ENCODE peak calls at places on chromosome X, in seven cellular contexts. H is thyroid gland, J is uterus, F is stomach, Y is heart left ventricle, X is upper lobe of left lung, A is IMR-90. K is an unnamed sample.

GRCh38 chrX:50614460-50614859 is 143.8 kb upstream of the DGKK start:
- DNase-seq in J (no peak), X (no peak), F (no peak), A (no peak), Y (no peak), H (no peak), K (no peak)

GRCh38 chrX:75968293-75968692 is 183.2 kb upstream of the MAGEE2 start:
- DNase-seq in H (no peak), Y (no peak), F (peak), J (no peak), X (no peak), A (no peak), K (no peak)

GRCh38 chrX:129961180-129962083 is 21.0 kb upstream of the BCORL1 start:
- DNase-seq in H (peak), J (no peak), Y (peak), A (no peak), F (peak), X (peak), K (peak)

GRCh38 chrX:153884136-153885076 is 1.6 kb downstream of the L1CAM start:
- DNase-seq in H (no peak), Y (no peak), J (no peak), X (no peak), F (no peak), A (no peak), K (no peak)

GRCh38 chrX:101265869-101266428 is 25.2 kb downstream of the TAF7L start:
- DNase-seq in H (no peak), X (no peak), A (peak), Y (no peak), J (no peak), F (no peak), K (peak)

GRCh38 chrX:20205927-20206708 is 60.6 kb downstream of the RPS6KA3 start:
- DNase-seq in A (no peak), H (no peak), F (no peak), J (no peak), X (no peak), Y (peak), K (no peak)

GRCh38 chrX:31223817-31224216 is 152.0 kb upstream of the FTHL17 start:
- DNase-seq in H (no peak), A (peak), F (no peak), X (no peak), J (no peak), Y (no peak), K (no peak)

GRCh38 chrX:71098302-71098701 is 2.7 kb downstream of the FOXO4 start:
- DNase-seq in F (peak), H (peak), A (peak), Y (peak), J (peak), X (no peak), K (peak)

GRCh38 chrX:39477438-39478120 is 620.2 kb downstream of the BCOR start:
- DNase-seq in J (peak), F (peak), H (no peak), Y (peak), X (peak), A (no peak), K (no peak)

GRCh38 chrX:96763608-96764007 is 79.0 kb downstream of the DIAPH2 start:
- DNase-seq in F (no peak), H (no peak), X (no peak), J (no peak), A (no peak), Y (no peak), K (no peak)

GRCh38 chrX:49106930-49107329 is 16.6 kb downstream of the GPKOW start:
- DNase-seq in Y (no peak), H (peak), F (peak), X (no peak), J (no peak), A (peak), K (no peak)

GRCh38 chrX:110407910-110408545 is 49.4 kb downstream of the RTL9 start:
- DNase-seq in Y (no peak), X (no peak), J (peak), H (peak), A (peak), F (no peak), K (no peak)

GRCh38 chrX:138871739-138872138 is 160.2 kb upstream of the FGF13 start:
- DNase-seq in Y (no peak), H (no peak), X (no peak), A (no peak), F (no peak), J (no peak), K (no peak)

GRCh38 chrX:32176510-32176909 is 1034.8 kb downstream of the DMD start:
- DNase-seq in X (no peak), H (no peak), A (no peak), Y (no peak), F (no peak), J (no peak), K (no peak)

GRCh38 chrX:132216806-132217202 is 2.4 kb downstream of the RAP2C start:
- DNase-seq in J (no peak), X (no peak), F (no peak), Y (no peak), H (no peak), A (peak), K (no peak)

GRCh38 chrX:3820170-3820569 is 106.7 kb upstream of the PRKX start:
- DNase-seq in Y (no peak), F (no peak), H (no peak), J (no peak), A (peak), X (no peak), K (no peak)

GRCh38 chrX:140766024-140766611 is 56.6 kb downstream of the LINC00632 start:
- DNase-seq in H (peak), J (peak), A (peak), F (peak), Y (no peak), X (no peak), K (no peak)

GRCh38 chrX:71652405-71652804 is 14.9 kb upstream of the LOC101059915 start:
- DNase-seq in J (peak), X (no peak), A (peak), H (peak), F (peak), Y (no peak), K (peak)

GRCh38 chrX:148223361-148223760 is 242.2 kb downstream of the FMR1NB start:
- DNase-seq in A (no peak), J (no peak), X (no peak), H (no peak), F (no peak), Y (no peak), K (no peak)

GRCh38 chrX:109735241-109735744 is 2.2 kb upstream of the ACSL4 start:
- DNase-seq in H (no peak), Y (no peak), A (no peak), J (no peak), F (no peak), X (no peak), K (no peak)

GRCh38 chrX:45164021-45164621 is 36.6 kb downstream of the DIPK2B start:
- DNase-seq in X (no peak), F (peak), Y (peak), J (no peak), A (no peak), H (peak), K (no peak)

GRCh38 chrX:154411981-154412340 is 622 bp downstream of the TAFAZZIN start:
- DNase-seq in X (no peak), A (peak), J (peak), Y (peak), F (peak), H (peak), K (no peak)

GRCh38 chrX:154484255-154485149 is 1.9 kb downstream of the UBL4A start:
- DNase-seq in J (no peak), H (no peak), A (no peak), Y (no peak), X (no peak), F (no peak), K (no peak)

GRCh38 chrX:2500681-2501151 is at the start of the genes DHRSX and ZBED1:
- DNase-seq in X (peak), J (no peak), Y (peak), H (peak), A (no peak), F (peak), K (peak)
- TF ChIP-seq POLR2A in X (peak), J (no peak), Y (no peak), H (no peak), A (peak), F (no peak), K (peak)

DNA sequence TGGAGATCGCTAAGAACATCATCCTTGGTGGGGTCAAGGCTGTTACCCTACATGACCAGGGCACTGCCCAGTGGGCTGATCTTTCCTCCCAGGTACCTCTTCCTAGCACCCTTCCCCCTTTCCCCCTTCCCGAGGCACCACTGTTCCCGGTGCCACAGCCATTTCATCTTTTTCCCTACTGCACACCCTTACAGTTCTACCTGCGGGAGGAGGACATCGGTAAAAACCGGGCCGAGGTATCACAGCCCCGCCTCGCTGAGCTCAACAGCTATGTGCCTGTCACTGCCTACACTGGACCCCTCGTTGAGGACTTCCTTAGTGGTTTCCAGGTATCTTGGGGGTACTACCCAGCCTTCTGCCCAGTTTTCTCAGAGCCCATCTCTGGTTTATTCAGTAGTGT is 5.7 kb downstream of the UBA1 start:
- DNase-seq in Y (no peak), J (no peak), A (no peak), H (no peak), X (no peak), F (no peak), K (no peak)
- TF ChIP-seq POLR2A in Y (no peak), J (no peak), A (no peak), H (no peak), X (no peak), F (no peak), K (no peak)

DNA sequence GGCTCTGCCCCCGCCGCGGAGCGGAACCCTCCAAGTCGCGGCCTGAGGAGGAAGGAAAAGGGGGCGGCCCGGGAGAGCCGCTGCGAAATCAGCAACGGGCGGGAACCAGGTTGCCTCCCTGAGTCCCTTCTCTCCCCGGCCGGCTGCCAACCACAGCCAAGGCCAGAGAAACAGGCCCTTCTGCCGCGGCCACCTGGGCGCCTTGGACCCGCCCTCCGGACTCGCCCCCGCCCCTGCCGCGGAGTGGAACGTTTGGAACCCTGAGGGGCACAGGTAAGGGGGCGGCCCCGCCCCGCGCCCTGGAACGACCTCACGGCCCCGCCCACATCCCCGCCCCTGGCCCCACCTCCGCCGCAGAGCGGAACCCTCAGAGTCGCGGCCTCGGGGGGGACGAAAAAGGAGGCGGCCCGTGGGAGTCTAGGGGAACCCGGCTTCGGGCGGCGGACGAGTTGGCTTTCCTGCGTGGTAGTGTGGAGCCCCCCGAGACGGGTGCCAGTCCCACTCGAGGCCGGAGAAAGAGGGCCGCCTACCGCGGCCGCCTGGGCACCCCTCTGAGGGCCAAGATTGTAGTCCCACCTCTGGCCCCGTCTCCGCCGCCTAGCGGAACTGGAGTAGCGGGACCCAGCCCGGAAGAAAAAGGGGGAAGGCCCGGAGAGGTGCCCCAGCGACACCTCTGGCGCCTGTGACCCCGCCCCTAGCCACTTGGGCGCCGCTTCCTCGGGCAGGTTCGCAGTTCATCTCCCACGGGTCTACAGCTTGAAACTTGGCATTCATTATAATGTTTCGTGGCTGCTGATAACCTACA is 669 bp upstream of the PHKA2 start:
- DNase-seq in J (peak), H (peak), A (peak), X (peak), F (peak), Y (peak), K (peak)
- TF ChIP-seq POLR2A in J (no peak), H (no peak), A (peak), X (peak), F (no peak), Y (no peak), K (no peak)

DNA sequence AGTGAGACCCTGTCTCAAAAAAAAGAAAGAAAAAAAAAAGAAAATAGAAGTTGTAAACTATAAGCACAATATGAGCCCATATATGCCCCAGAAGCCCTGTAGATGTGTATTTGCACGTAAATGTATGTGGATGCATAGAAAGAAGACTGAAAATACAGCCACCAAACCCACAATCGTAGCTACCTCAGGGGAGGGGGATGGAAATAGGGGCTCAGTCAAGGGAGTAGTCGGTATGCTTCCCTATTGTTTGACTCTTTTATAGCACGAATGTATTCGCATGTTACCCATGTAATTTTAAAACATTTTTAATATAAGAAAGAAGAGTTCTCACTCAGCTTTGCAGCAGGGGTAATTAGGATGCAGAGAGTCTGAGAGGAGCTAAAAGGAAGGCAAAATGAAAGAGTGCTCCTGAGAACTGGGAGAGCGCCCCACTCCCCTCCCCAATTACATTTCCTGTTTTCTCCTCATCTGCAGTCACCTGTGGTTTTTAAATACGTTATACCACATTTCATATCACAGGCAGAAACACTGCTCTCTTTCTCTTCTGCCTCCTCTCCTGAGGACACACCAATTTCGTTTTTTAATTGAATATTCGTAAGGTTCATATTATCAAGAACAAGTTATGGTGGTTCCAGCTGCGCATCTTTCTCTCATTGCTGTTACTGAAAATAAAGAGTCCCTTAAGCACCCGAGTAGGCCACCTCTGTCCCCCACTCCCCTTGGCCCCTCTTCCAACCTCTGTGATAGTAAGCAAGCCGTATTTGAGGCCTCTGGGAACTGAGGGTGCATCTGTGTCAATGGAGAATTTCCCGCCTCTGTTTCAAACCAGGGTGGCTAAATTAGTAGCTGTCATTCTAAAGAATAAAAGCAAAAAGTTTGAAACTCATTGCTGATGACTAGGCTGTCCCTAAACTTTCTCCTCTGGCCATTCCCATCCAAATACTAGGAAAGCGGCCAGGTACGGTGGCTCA is 10.7 kb downstream of the SEPTIN6 start:
- DNase-seq in Y (no peak), X (no peak), J (no peak), F (no peak), A (no peak), H (no peak), K (no peak)
- TF ChIP-seq POLR2A in Y (no peak), X (no peak), J (no peak), F (no peak), A (no peak), H (no peak), K (no peak)

DNA sequence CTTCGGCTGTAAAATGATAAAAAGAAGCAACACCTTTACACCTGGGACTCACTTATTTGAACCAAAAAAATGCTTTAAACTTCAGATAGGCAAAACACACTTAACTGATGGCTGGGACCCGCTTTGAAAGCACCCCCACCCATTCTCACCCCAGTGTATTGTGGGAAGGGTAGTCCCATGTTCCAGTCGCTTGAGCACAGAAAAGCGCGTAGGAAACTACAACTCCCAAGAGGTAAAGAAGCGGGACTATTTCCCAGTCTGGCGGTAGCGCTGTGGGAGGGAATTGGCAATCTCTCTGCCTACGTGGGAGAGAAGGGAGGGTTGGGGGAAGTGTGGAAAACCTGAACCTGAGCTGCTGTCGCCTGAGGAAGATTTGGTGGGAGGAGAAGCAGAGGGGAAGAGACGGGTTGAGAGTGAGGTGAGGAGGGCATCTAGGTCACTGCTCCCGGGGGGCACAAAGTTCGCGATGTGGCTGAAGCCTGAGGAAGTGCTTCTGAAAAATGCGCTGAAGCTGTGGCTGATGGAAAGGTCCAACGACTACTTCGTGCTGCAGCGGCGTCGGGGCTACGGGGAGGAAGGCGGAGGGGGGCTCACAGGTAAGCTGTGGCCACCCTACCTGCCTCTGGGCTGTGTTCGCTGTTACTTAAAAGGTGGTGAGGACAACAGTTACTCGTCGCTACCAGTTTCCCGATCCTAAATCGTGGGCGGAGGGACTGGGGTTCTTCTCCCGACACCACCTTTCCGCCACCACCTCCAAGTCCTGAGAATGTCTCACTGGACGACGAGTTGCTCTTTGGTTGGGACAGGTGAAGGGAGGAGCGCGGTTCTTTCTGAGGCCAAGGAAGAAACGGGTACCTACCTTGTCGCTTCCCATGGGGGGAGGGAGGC is at the start of gene TBC1D8B:
- DNase-seq in A (peak), X (peak), F (peak), H (peak), J (peak), Y (peak), K (peak)
- TF ChIP-seq POLR2A in A (peak), X (no peak), F (no peak), H (no peak), J (peak), Y (no peak), K (peak)

GRCh38 chrX:1389993-1390285 is 2.0 kb downstream of the SLC25A6 start:
- DNase-seq in F (no peak), X (no peak), H (no peak), J (no peak), A (no peak), Y (no peak), K (no peak)

GRCh38 chrX:1390621-1391369 is 1.1 kb downstream of the SLC25A6 start:
- DNase-seq in X (no peak), H (peak), Y (peak), F (peak), J (peak), A (no peak), K (no peak)

GRCh38 chrX:1392376-1393130 is 640 bp upstream of the SLC25A6 start:
- DNase-seq in H (peak), A (peak), Y (peak), J (peak), F (peak), X (peak), K (no peak)

GRCh38 chrX:1391370-1391706 is 575 bp downstream of the SLC25A6 start:
- DNase-seq in F (no peak), A (no peak), J (no peak), Y (peak), H (no peak), X (no peak), K (peak)

DNA sequence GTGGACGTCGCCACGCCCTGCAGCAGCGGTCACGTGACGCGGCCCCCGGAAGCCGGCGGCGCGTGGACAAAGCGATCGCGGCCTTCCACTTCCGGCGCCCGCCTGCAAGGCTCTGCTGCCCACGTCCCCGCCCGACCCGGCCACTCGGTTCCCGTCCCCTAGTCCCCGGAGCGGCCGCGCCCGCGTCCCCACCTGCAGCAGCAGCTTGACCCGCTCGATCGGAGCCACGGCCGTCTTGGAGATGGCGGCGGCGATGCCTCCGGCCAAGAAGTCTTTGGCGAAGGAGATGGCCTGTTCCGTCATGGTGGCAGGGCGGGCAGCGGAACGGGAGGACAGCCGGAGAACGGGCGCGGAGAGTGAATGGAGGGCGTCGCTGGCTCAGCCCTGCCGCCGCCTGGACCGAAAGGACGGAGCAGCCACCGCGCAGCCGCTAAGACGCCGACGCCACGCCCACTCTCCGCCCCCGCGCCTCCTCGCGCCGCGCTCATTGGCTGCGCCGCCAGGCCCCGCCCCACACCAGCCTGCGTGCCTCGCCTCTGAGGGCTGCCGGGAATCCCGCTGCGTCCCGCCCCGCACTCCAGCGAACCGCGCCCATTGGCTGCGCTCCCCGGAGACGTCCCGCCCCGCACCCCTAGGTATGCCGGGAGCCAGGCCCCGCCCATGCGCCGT is at the start of gene SLC25A6:
- DNase-seq in Y (peak), F (peak), A (peak), J (peak), H (peak), X (peak), K (peak)
- TF ChIP-seq POLR2A in Y (peak), F (no peak), A (peak), J (peak), H (peak), X (peak), K (peak)

GRCh38 chrX:107716816-107717700 is 58.5 kb downstream of the TSC22D3 start:
- DNase-seq in J (peak), H (peak), Y (peak), A (peak), X (peak), F (peak), K (peak)
- TF ChIP-seq POLR2A in J (peak), H (peak), Y (peak), A (peak), X (peak), F (no peak), K (peak)